ENCODE peak calls at places on chromosomes 4 and X, in six cellular contexts. P is colonic mucosa, D is psoas muscle, W is mesothelial cell of epicardium, J is brain microvascular endothelial cell, A is left ventricle myocardium inferior. C is an unnamed sample.

GRCh38 chrX:105821471-105822081 is 763 bp upstream of the NRK start:
- DNase-seq in W (peak), J (peak), P (no peak), A (no peak), D (no peak), C (no peak)

GRCh38 chr4:82638479-82638878 is 76.7 kb upstream of the TMEM150C start:
- DNase-seq in J (no peak), W (no peak), P (no peak), D (no peak), A (no peak), C (no peak)

GRCh38 chr4:8130346-8131066 is 28.1 kb downstream of the ABLIM2 start:
- DNase-seq in P (no peak), W (no peak), A (no peak), J (no peak), D (no peak), C (no peak)

GRCh38 chr4:186820371-186820990 is 96.8 kb upstream of the FAT1 start:
- DNase-seq in W (peak), A (peak), D (peak), J (peak), P (peak), C (no peak)

GRCh38 chr4:182212211-182212761 is 30.9 kb upstream of the TENM3 start:
- DNase-seq in W (no peak), P (no peak), A (no peak), D (peak), J (peak), C (no peak)

GRCh38 chrX:119266364-119266995 is 30.4 kb downstream of the PGRMC1 start:
- DNase-seq in D (no peak), W (no peak), J (peak), P (peak), A (no peak), C (peak)

GRCh38 chr4:181281451-181281850 is 961.8 kb upstream of the TENM3 start:
- DNase-seq in J (no peak), D (no peak), P (no peak), W (no peak), A (no peak), C (no peak)

GRCh38 chr4:185695743-185696142 is 116.3 kb downstream of the SORBS2 start:
- DNase-seq in P (no peak), A (no peak), J (no peak), D (no peak), W (no peak), C (no peak)

GRCh38 chr4:102599455-102599854 is 98.3 kb downstream of the NFKB1 start:
- DNase-seq in A (no peak), P (no peak), W (no peak), D (no peak), J (no peak), C (no peak)

GRCh38 chr4:183173580-183174526 is 74.8 kb downstream of the WWC2 start:
- DNase-seq in A (no peak), D (no peak), W (no peak), P (no peak), J (peak), C (no peak)

GRCh38 chrX:132022863-132023116 is 312 bp upstream of the STK26 start:
- DNase-seq in A (peak), P (no peak), W (no peak), D (no peak), J (no peak), C (no peak)

GRCh38 chrX:132023117-132023895 is at the start of gene STK26:
- DNase-seq in D (peak), W (peak), J (peak), A (peak), P (peak), C (peak)

GRCh38 chrX:132023896-132024386 is 839 bp downstream of the STK26 start:
- DNase-seq in P (peak), A (peak), J (no peak), D (no peak), W (no peak), C (peak)

GRCh38 chrX:132025085-132025484 is 2.0 kb downstream of the STK26 start:
- DNase-seq in A (no peak), J (no peak), D (no peak), P (no peak), W (no peak), C (no peak)

DNA sequence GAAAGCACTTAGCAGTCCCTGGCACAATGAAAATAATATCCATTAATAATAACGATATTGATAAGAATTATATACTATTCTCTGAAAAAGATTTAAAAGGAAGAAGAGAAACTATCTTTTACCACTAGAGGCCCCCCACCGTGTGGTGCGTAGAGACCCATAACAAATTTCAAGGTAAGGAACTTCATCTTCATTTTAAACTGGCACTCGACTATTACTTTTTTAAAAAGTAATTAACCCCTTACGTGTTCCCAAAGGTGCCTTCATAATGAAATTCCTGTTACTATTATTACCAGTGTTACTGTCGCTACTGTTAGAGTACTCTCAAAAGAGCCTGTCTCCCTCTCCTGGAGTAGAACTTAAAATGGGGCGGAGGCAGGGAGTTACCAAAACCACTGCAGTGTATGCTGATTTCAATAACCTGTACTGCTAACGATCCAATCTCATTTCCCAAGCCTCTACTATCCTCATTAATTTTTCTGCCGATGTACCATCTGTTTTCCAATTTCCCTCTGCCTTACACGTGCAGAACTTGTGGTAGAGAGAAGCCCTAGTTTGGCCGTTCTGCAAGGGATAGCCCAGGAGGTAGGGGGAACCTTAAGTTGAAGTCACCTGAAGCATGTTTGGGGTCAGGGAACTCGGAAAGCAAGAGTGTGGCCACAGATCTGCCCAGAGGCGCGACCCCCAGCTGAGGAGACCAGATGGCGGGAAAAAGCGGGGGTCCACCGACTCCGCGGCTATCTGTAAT is 813 bp upstream of the STK26 start:
- DNase-seq in P (peak), D (no peak), W (no peak), J (no peak), A (no peak), C (no peak)
- TF ChIP-seq CTCF in P (no peak), D (no peak), W (no peak), J (peak), A (no peak), C (no peak)

GRCh38 chr4:587671-588350 is 11.7 kb upstream of the TMEM271 start:
- DNase-seq in A (no peak), W (no peak), D (no peak), P (no peak), J (no peak), C (no peak)

GRCh38 chr4:589219-589963 is 13.3 kb upstream of the TMEM271 start:
- DNase-seq in J (no peak), W (no peak), P (no peak), A (no peak), D (no peak), C (no peak)

GRCh38 chr4:588351-588849 is 12.3 kb upstream of the TMEM271 start:
- DNase-seq in A (no peak), J (no peak), P (no peak), D (no peak), W (no peak), C (no peak)

GRCh38 chr4:590313-590841 is 14.3 kb upstream of the TMEM271 start:
- DNase-seq in W (no peak), J (no peak), P (no peak), A (no peak), D (no peak), C (no peak)

GRCh38 chr4:592825-593520 is 16.9 kb upstream of the TMEM271 start:
- DNase-seq in D (no peak), A (no peak), W (no peak), P (no peak), J (no peak), C (no peak)
- TF ChIP-seq CTCF in D (no peak), A (no peak), W (no peak), P (no peak), J (no peak), C (no peak)

GRCh38 chrX:73847991-73848390 is 285.0 kb downstream of the CHIC1 start:
- DNase-seq in J (no peak), A (no peak), W (no peak), D (no peak), P (no peak), C (no peak)

GRCh38 chrX:73852022-73852421 is 289.0 kb downstream of the CHIC1 start:
- DNase-seq in W (no peak), P (no peak), A (no peak), D (no peak), J (no peak), C (no peak)

GRCh38 chrX:73849054-73849453 is 286.1 kb downstream of the CHIC1 start:
- DNase-seq in J (no peak), A (no peak), D (no peak), W (no peak), P (no peak), C (no peak)

GRCh38 chrX:73851014-73852009 is 288.3 kb downstream of the CHIC1 start:
- DNase-seq in P (peak), A (no peak), D (peak), J (peak), W (no peak), C (no peak)

DNA sequence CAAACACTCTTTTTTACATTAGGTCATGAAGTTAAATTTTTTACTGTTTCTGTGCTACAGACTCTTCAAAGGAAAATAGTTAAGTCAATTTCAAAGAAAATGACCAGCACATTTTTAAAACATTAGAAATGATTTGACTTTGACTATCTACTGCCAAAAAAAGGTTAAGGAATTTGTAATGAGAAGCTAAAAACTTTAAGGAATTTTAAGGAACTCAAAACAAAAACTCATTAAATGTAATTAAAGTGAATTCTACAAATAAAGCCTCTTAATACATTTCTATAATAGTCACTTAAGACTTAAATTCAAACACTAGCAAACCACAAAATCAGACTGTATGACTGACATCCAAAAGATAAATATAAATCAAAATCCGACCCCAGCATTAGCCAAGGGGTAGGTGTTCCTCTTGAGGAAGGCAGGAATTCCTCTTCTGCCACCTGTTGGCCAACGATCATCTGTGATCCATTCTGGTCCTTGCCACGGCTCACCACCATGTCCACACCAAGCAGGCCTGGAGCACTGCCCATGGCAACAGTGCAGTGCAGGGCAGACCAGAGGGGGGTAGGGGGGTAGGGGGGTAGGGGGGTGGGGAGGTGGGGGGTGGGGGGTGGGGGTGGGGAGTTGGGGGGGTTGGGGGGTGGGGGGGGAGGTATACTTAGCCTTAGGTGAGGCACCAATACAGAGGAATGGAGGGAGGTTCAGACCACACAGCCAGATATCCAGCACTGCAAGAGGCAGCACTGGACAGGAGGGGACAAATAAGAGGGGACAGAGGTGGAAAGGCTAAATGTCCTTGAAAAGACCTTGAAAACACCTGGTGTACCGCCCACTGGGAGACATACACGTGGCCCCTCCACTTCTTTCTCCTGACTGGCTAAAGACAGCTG is 287.4 kb downstream of the CHIC1 start:
- DNase-seq in W (no peak), D (peak), J (peak), P (peak), A (no peak), C (peak)
- TF ChIP-seq CTCF in W (no peak), D (no peak), J (peak), P (no peak), A (no peak), C (no peak)

DNA sequence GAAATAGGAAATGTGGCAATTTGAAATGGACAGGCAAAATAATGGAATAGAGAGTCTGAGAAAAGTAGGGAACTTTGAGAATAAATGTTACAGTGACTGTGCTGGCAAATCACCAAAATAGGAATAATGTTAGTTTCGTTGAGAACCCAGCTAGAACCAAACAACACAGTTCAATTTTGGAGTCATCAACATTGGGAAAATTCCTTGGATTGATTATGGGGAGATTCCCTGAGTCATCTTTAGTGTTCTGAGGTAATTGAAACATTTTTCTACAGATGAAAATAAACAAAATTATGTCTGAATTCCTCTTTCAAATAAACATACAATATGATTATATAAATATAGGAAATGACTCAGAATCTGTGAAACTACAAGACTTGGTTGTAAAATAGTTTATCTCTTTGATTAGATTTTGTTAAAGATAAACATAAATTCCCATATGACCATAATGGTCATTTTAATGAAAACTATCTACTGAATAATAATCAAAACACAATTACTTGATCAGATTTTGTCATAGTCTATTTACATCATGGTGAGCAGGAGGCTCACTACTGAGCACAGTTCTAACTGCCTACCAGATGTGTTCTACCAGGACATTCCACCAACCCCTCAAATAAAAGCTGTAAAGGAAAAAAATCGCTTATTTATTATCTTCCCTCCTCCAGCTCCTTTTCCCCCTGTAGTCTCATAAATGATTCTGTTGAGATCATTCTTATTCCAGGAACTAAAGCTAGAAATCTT is 51.4 kb upstream of the GABRA2 start:
- DNase-seq in A (no peak), D (no peak), P (no peak), J (no peak), W (no peak), C (no peak)
- TF ChIP-seq CTCF in A (no peak), D (no peak), P (no peak), J (no peak), W (no peak), C (no peak)

DNA sequence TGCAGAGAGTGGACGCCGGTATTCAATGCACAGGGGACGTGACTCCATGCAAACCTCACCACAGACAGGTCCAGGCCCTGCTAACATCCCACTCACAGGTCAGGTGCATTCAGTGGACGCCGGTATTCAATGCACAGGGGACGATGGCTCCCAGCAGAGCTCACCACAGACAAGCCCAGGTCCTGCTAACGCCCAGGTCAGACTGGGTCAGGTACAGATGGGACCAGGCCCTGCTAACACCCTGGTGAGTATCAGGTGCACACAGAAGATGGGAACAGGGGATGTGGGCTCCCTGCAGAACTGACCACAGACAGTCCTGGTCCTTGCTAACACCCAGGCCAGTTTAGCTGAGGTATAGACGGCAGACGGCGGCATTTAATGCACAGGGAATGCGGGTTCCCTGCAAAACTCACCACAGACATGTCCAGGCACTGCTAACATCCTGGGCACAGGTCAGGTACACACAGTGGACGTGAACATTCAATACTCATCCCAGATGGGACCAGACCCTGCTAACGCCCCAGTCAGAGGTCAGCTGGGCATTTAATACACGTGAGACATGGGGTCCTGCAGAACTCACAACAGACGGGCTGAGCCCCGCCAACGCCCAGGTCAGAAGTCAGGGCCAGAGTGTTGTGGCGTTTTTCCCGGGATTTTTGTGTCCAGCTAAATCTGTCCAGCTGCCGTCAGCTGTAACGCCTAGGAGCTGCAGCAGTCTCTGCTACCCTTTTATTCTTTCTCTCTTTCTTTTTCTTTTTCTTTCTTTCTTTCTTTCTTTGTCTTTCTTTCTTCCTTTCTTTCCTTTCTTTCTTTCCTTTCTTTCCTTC is 99.2 kb downstream of the SHOX start:
- DNase-seq in P (no peak), W (no peak), A (no peak), J (no peak), D (no peak), C (no peak)
- TF ChIP-seq CTCF in P (no peak), W (no peak), A (no peak), J (no peak), D (no peak), C (no peak)

GRCh38 chr4:6668391-6668790 is 25.3 kb upstream of the S100P start:
- DNase-seq in W (no peak), P (no peak), A (no peak), J (peak), D (no peak), C (no peak)
- TF ChIP-seq CTCF in W (no peak), P (no peak), A (no peak), J (no peak), D (no peak), C (no peak)

DNA sequence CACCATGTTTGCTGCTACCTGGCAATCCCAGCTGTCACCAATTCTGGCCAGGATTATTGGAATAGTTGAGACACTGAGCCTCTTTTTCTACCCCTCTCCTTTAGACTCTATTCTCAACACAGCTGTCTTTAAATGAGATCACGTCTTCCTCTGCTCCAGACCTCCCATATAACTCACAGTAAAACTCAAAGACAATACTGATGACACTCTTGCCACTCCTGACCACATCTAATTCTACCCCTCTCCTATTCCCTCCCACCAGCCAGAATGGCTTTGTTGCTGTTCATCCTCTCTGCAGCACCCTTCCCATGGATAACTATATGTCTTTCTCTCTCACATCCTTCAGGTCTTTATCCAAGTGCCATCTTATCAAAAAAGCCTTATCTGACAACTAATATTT is 188.6 kb upstream of the IL15 start:
- DNase-seq in W (no peak), D (no peak), J (no peak), P (no peak), A (no peak), C (no peak)
- TF ChIP-seq CTCF in W (no peak), D (no peak), J (no peak), P (no peak), A (no peak), C (no peak)

C was measured in GM20000.